ENCODE peak calls at places on chromosomes 12 and 14, in eight cellular contexts. Q is B cell, M is endodermal cell, U is endothelial cell, J is RWPE1, E is cardiac fibroblast, I is GM23338, L is omental fat pad. B is an unnamed sample.

GRCh38 chr12:42666671-42667243 is 77.2 kb upstream of the PRICKLE1 start:
- DNase-seq in M (peak; percentile 73), J (peak; percentile 34), E (no peak), I (peak; percentile 51), U (no peak), Q (no peak), L (no peak), B (no peak)

GRCh38 chr12:131775124-131775903 is 52.9 kb upstream of the MMP17 start:
- DNase-seq in L (no peak), E (no peak), Q (no peak), U (no peak), I (peak; percentile 57), J (peak; percentile 55), M (no peak), B (no peak)

GRCh38 chr14:36719823-36720222 is 58.2 kb downstream of the PAX9 start:
- DNase-seq in I (no peak), U (no peak), J (no peak), E (no peak), Q (no peak), L (no peak), M (no peak), B (no peak)

GRCh38 chr12:67705394-67706370 is 57.1 kb downstream of the DYRK2 start:
- DNase-seq in U (no peak), J (no peak), L (no peak), E (peak; percentile 86), I (no peak), M (no peak), Q (no peak), B (no peak)

GRCh38 chr12:52577316-52577715 is 3.7 kb upstream of the KRT74 start:
- DNase-seq in E (no peak), J (no peak), M (no peak), Q (no peak), I (no peak), L (no peak), U (no peak), B (no peak)

GRCh38 chr14:100091386-100091785 is 26.2 kb downstream of the EVL start:
- DNase-seq in E (no peak), I (no peak), M (no peak), L (no peak), Q (no peak), J (no peak), U (no peak), B (peak; percentile 4)

GRCh38 chr12:80622271-80622670 is 85.2 kb upstream of the MYF6 start:
- DNase-seq in E (peak; percentile 55), J (no peak), L (no peak), Q (no peak), U (no peak), M (no peak), I (peak; percentile 24), B (no peak)

GRCh38 chr12:59041241-59042121 is 121.2 kb upstream of the LRIG3 start:
- DNase-seq in E (peak; percentile 96), U (no peak), L (no peak), M (no peak), I (no peak), Q (no peak), J (peak; percentile 82), B (no peak)

GRCh38 chr12:6074394-6074793 is 50.1 kb downstream of the VWF start:
- DNase-seq in U (no peak), I (no peak), Q (no peak), M (no peak), J (no peak), L (no peak), E (no peak), B (peak; percentile 56)

GRCh38 chr12:90569685-90570084 is 385.3 kb downstream of the CCER1 start:
- DNase-seq in J (no peak), I (no peak), M (no peak), E (no peak), L (no peak), Q (no peak), U (no peak), B (no peak)

GRCh38 chr14:59306775-59307174 is 118.3 kb downstream of the DAAM1 start:
- DNase-seq in M (no peak), J (peak; percentile 71), Q (no peak), L (no peak), E (peak; percentile 95), I (no peak), U (no peak), B (no peak)

GRCh38 chr12:101209319-101210302 is at the start of gene SLC5A8:
- DNase-seq in M (peak; percentile 85), Q (no peak), J (no peak), I (peak; percentile 75), E (no peak), L (no peak), U (peak; percentile 11), B (no peak)

GRCh38 chr14:66923251-66923650 is 266.0 kb upstream of the GARIN2 start:
- DNase-seq in M (no peak), E (no peak), Q (no peak), U (no peak), L (no peak), J (no peak), I (no peak), B (no peak)

GRCh38 chr12:22653790-22654189 is 28.8 kb downstream of the ETNK1 start:
- DNase-seq in J (peak; percentile 10), E (peak; percentile 30), I (no peak), U (no peak), L (no peak), Q (no peak), M (no peak), B (no peak)

GRCh38 chr12:126290456-126290855 is 1225.2 kb downstream of the AACS start:
- DNase-seq in Q (no peak), J (no peak), M (no peak), I (no peak), U (no peak), L (no peak), E (no peak), B (no peak)

GRCh38 chr14:93239869-93240677 is 33.0 kb downstream of the UBR7 start:
- DNase-seq in Q (no peak), U (no peak), M (no peak), J (peak; percentile 83), I (no peak), L (no peak), E (peak; percentile 77), B (no peak)

GRCh38 chr12:120229583-120230325 is 28.8 kb upstream of the RPLP0 start:
- DNase-seq in E (peak; percentile 57), M (peak; percentile 91), L (no peak), U (no peak), J (peak; percentile 56), Q (no peak), I (peak; percentile 50), B (no peak)

GRCh38 chr12:122116707-122117535 is 38.4 kb downstream of the MLXIP start:
- DNase-seq in U (no peak), M (peak; percentile 39), E (no peak), J (no peak), Q (no peak), I (no peak), L (no peak), B (no peak)

GRCh38 chr12:122106891-122107660 is 28.5 kb downstream of the MLXIP start:
- DNase-seq in Q (no peak), J (peak; percentile 41), M (peak; percentile 52), U (no peak), I (no peak), L (no peak), E (peak; percentile 76), B (no peak)

GRCh38 chr12:122111070-122111750 is 32.7 kb downstream of the MLXIP start:
- DNase-seq in Q (no peak), E (no peak), U (no peak), J (peak; percentile 53), L (no peak), I (no peak), M (no peak), B (no peak)
- TF ChIP-seq CTCF in Q (no peak), E (no peak), U (no peak), J (no peak), L (no peak), I (no peak), M (peak; percentile 11), B (no peak)

GRCh38 chr14:64804754-64805260 is 74.9 kb downstream of the SPTB start:
- DNase-seq in I (no peak), Q (no peak), L (no peak), U (no peak), M (no peak), E (no peak), J (no peak), B (no peak)

GRCh38 chr14:64801046-64801445 is 78.7 kb downstream of the SPTB start:
- DNase-seq in E (no peak), J (no peak), U (no peak), M (no peak), I (no peak), L (no peak), Q (no peak), B (no peak)

GRCh38 chr14:64799555-64799954 is 80.2 kb downstream of the SPTB start:
- DNase-seq in Q (no peak), M (no peak), U (no peak), E (no peak), J (no peak), L (no peak), I (no peak), B (no peak)

GRCh38 chr14:64800000-64800399 is 79.7 kb downstream of the SPTB start:
- DNase-seq in E (peak; percentile 63), Q (no peak), M (peak; percentile 79), U (peak; percentile 50), I (peak; percentile 80), J (no peak), L (no peak), B (peak; percentile 18)

GRCh38 chr14:64801800-64802199 is 77.9 kb downstream of the SPTB start:
- DNase-seq in J (no peak), Q (no peak), U (peak; percentile 53), M (peak; percentile 88), L (no peak), E (peak; percentile 32), I (peak; percentile 79), B (peak; percentile 48)
- TF ChIP-seq CTCF in J (no peak), Q (no peak), U (peak; percentile 27), M (peak; percentile 88), L (no peak), E (peak; percentile 50), I (peak; percentile 83), B (no peak)

GRCh38 chr14:106459971-106460730 is 933.8 kb downstream of the TMEM121 start:
- DNase-seq in E (no peak), M (peak; percentile 43), U (no peak), J (peak; percentile 3), I (peak; percentile 4), L (no peak), Q (peak; percentile 48), B (no peak)
- TF ChIP-seq CTCF in E (no peak), M (peak; percentile 36), U (peak; percentile 22), J (peak; percentile 17), I (peak; percentile 25), L (no peak), Q (peak; percentile 77), B (no peak)

GRCh38 chr12:125120566-125120965 is 55.3 kb downstream of the AACS start:
- DNase-seq in J (no peak), U (no peak), L (no peak), M (no peak), Q (no peak), E (no peak), I (no peak), B (no peak)

GRCh38 chr12:125121095-125121494 is 55.9 kb downstream of the AACS start:
- DNase-seq in U (no peak), J (no peak), I (no peak), Q (no peak), L (no peak), M (no peak), E (no peak), B (no peak)

GRCh38 chr12:125125271-125125670 is 60.0 kb downstream of the AACS start:
- DNase-seq in E (no peak), J (no peak), L (no peak), U (no peak), M (no peak), Q (no peak), I (no peak), B (no peak)

GRCh38 chr12:125124320-125124966 is 59.2 kb downstream of the AACS start:
- DNase-seq in M (no peak), L (no peak), E (no peak), I (no peak), Q (no peak), J (peak; percentile 39), U (no peak), B (no peak)

GRCh38 chr12:125122668-125123067 is 57.4 kb downstream of the AACS start:
- DNase-seq in L (no peak), Q (no peak), E (no peak), I (peak; percentile 70), J (no peak), U (no peak), M (peak; percentile 84), B (no peak)
- TF ChIP-seq CTCF in L (no peak), Q (no peak), E (no peak), I (peak; percentile 35), J (no peak), U (no peak), M (peak; percentile 62), B (no peak)